ENCODE peak calls at places on chromosomes 1 and 21, in nine cellular contexts. V is cardiac septum, S is fibroblast of lung, I is ovary, C is GM18507, B is T-helper 2 cell, X is islet precursor cell, Q is type B pancreatic cell, Y is endothelial cell. H is an unnamed sample.

GRCh38 chr1:20602851-20603450 is 14.1 kb downstream of the CDA start:
- DNase-seq in V (no peak), S (no peak), I (no peak), C (no peak), B (no peak), X (no peak), Q (no peak), Y (no peak), H (no peak)

GRCh38 chr1:25167269-25168192 is 64.8 kb downstream of the SYF2 start:
- DNase-seq in V (no peak), S (no peak), I (no peak), C (no peak), B (no peak), X (peak), Q (no peak), Y (no peak), H (no peak)

GRCh38 chr1:218459878-218460277 is 114.7 kb downstream of the TGFB2 start:
- DNase-seq in V (no peak), S (peak), I (peak), C (no peak), B (no peak), X (peak), Q (no peak), Y (no peak), H (no peak)

GRCh38 chr1:69038379-69038778 is 529.3 kb upstream of the LRRC7 start:
- DNase-seq in V (no peak), S (no peak), I (no peak), C (no peak), B (no peak), X (no peak), Q (no peak), Y (no peak), H (no peak)

GRCh38 chr1:26408604-26409003 is 2.0 kb upstream of the LIN28A start:
- DNase-seq in V (peak), S (peak), I (peak), C (peak), B (peak), X (peak), Q (peak), Y (peak), H (peak)

GRCh38 chr21:15029077-15029476 is 35.7 kb downstream of the NRIP1 start:
- DNase-seq in V (no peak), S (no peak), I (no peak), C (no peak), B (no peak), X (no peak), Q (no peak), Y (no peak), H (no peak)

GRCh38 chr1:100458925-100459814 is 78.8 kb upstream of the GPR88 start:
- DNase-seq in V (no peak), S (peak), I (peak), C (peak), B (peak), X (peak), Q (no peak), Y (peak), H (peak)

GRCh38 chr1:228782662-228783414 is 47.6 kb downstream of the RHOU start:
- DNase-seq in V (no peak), S (peak), I (no peak), C (no peak), B (no peak), X (no peak), Q (no peak), Y (no peak), H (no peak)

GRCh38 chr1:22635436-22635835 is 992 bp upstream of the C1QA start:
- DNase-seq in V (no peak), S (no peak), I (no peak), C (no peak), B (no peak), X (no peak), Q (no peak), Y (no peak), H (no peak)

H was measured in sciatic nerve.